ENCODE peak calls at places on chromosomes 5 and 9, in ten cellular contexts. O is AG09319; E is activated CD4-positive, alpha-beta T cell treated with anti-CD3 and anti-CD28 coated beads for 4 hours; T is ACHN; A is upper lobe of right lung; I is naive B cell; J is OCI-LY7; V is stimulated activated CD4-positive, alpha-beta T cell treated with anti-CD3 and anti-CD28 coated beads, Interleukin-4, amount 100 ng/mL, for 4 hours; K is NCI-H510A treated with DMSO at 0.1 percent for 48 hours; L is endothelial cell. Q is an unnamed sample.

GRCh38 chr5:55546991-55547390 is 12.2 kb upstream of the PLPP1 start:
- DNase-seq in J (peak), I (no peak), V (no peak), L (no peak), A (no peak), E (no peak), O (no peak), T (no peak), K (peak), Q (no peak)

GRCh38 chr5:110031402-110032140 is 341.8 kb downstream of the MAN2A1 start:
- DNase-seq in T (no peak), J (no peak), E (no peak), I (no peak), O (no peak), A (no peak), V (no peak), K (peak), L (no peak), Q (no peak)

GRCh38 chr5:109604758-109605157 is 85.0 kb upstream of the MAN2A1 start:
- DNase-seq in I (no peak), T (no peak), A (no peak), L (no peak), O (no peak), J (no peak), V (no peak), E (no peak), K (no peak), Q (peak)

GRCh38 chr9:88578486-88579362 is 43.7 kb downstream of the NXNL2 start:
- DNase-seq in L (peak), A (peak), E (peak), T (peak), K (peak), O (peak), J (peak), V (peak), I (peak), Q (peak)

GRCh38 chr5:96595300-96596090 is 66.7 kb upstream of the CAST start:
- DNase-seq in I (no peak), O (no peak), E (no peak), J (peak), A (no peak), L (no peak), V (no peak), K (no peak), T (peak), Q (no peak)

GRCh38 chr5:85952680-85953079 is 665.1 kb upstream of the COX7C start:
- DNase-seq in V (no peak), I (no peak), T (no peak), K (no peak), L (no peak), E (no peak), A (no peak), J (no peak), O (no peak), Q (no peak)

GRCh38 chr9:87342743-87343142 is 154.9 kb upstream of the DAPK1 start:
- DNase-seq in A (no peak), K (no peak), L (no peak), E (no peak), J (no peak), V (no peak), T (no peak), I (no peak), O (no peak), Q (no peak)

GRCh38 chr5:143245929-143246561 is 157.4 kb downstream of the NR3C1 start:
- DNase-seq in J (no peak), L (no peak), A (no peak), I (no peak), V (no peak), K (peak), T (peak), E (no peak), O (peak), Q (peak)

GRCh38 chr5:74673011-74673790 is 11.8 kb upstream of the HEXB start:
- DNase-seq in K (peak), V (no peak), A (no peak), T (peak), I (no peak), E (no peak), O (peak), J (peak), L (no peak), Q (no peak)

GRCh38 chr5:33588654-33589372 is 148.0 kb downstream of the TARS1 start:
- DNase-seq in T (peak), V (no peak), A (no peak), K (no peak), O (no peak), J (peak), E (peak), L (peak), I (no peak), Q (no peak)

GRCh38 chr5:172766287-172767104 is 4.5 kb downstream of the DUSP1 start:
- DNase-seq in I (peak), V (no peak), L (no peak), O (peak), J (no peak), E (no peak), K (peak), A (peak), T (peak), Q (no peak)

GRCh38 chr9:34370335-34370969 is 6.2 kb downstream of the MYORG start:
- DNase-seq in K (no peak), L (no peak), E (no peak), I (no peak), J (no peak), V (no peak), A (no peak), O (no peak), T (no peak), Q (no peak)

GRCh38 chr9:19994296-19994695 is 205.5 kb upstream of the SLC24A2 start:
- DNase-seq in J (no peak), E (no peak), V (no peak), K (no peak), A (no peak), L (no peak), I (no peak), O (no peak), T (peak), Q (peak)

GRCh38 chr5:166088389-166089039 is 2202.9 kb upstream of the WWC1 start:
- DNase-seq in O (no peak), V (no peak), I (no peak), J (no peak), K (no peak), E (no peak), L (no peak), A (no peak), T (no peak), Q (no peak)

GRCh38 chr5:61334224-61335196 is 2.5 kb downstream of the ZSWIM6 start:
- DNase-seq in K (no peak), J (no peak), E (no peak), L (no peak), I (no peak), V (no peak), A (no peak), O (peak), T (no peak), Q (peak)

GRCh38 chr5:59034498-59035186 is 451.8 kb downstream of the RAB3C start:
- DNase-seq in T (peak), I (peak), J (peak), A (no peak), V (no peak), K (peak), L (no peak), O (no peak), E (no peak), Q (no peak)

GRCh38 chr9:91477106-91477505 is 53.5 kb upstream of the NFIL3 start:
- DNase-seq in K (no peak), A (no peak), I (no peak), J (no peak), V (no peak), O (no peak), L (no peak), T (no peak), E (no peak), Q (no peak)

Q was measured in foreskin keratinocyte.